ENCODE peak calls at places on chromosomes 4 and X, in nine cellular contexts. S, O, A, I, T, E, F, M and J are unnamed samples.

GRCh38 chrX:56219702-56220101 is 12.5 kb upstream of the KLF8 start:
- DNase-seq in M (no peak), E (no peak), F (no peak), T (no peak), O (peak; percentile 2), A (no peak), I (no peak), S (no peak), J (no peak)

GRCh38 chr4:43224591-43224990 is 332.1 kb downstream of the GRXCR1 start:
- DNase-seq in O (peak; percentile 69), A (no peak), S (no peak), F (no peak), I (no peak), T (peak; percentile 6), M (no peak), E (no peak), J (no peak)

GRCh38 chr4:16089156-16089555 is 5.3 kb upstream of the PROM1 start:
- DNase-seq in F (no peak), E (no peak), A (no peak), S (no peak), I (no peak), O (no peak), M (no peak), T (no peak), J (no peak)

GRCh38 chr4:22238742-22239141 is 277.1 kb downstream of the ADGRA3 start:
- DNase-seq in M (no peak), E (peak; percentile 17), I (no peak), S (no peak), A (no peak), O (no peak), T (no peak), F (no peak), J (no peak)

GRCh38 chr4:61890321-61890720 is 690.2 kb downstream of the ADGRL3 start:
- DNase-seq in O (no peak), E (no peak), F (no peak), A (no peak), I (no peak), S (no peak), T (no peak), M (no peak), J (no peak)

GRCh38 chr4:54657556-54658313 is at the start of gene KIT:
- DNase-seq in T (peak; percentile 32), M (peak; percentile 55), A (peak; percentile 33), I (peak; percentile 35), S (peak; percentile 26), F (peak; percentile 72), E (peak; percentile 83), O (peak; percentile 22), J (no peak)

GRCh38 chr4:21768349-21769310 is 179.9 kb downstream of the KCNIP4 start:
- DNase-seq in M (no peak), E (no peak), A (no peak), O (peak; percentile 73), T (peak; percentile 52), I (no peak), F (no peak), S (no peak), J (no peak)

GRCh38 chr4:41590591-41590990 is 52.6 kb downstream of the LIMCH1 start:
- DNase-seq in S (peak; percentile 21), M (no peak), I (no peak), A (no peak), O (no peak), T (no peak), E (no peak), F (no peak), J (no peak)

GRCh38 chr4:185179488-185179887 is 24.3 kb downstream of the CFAP97 start:
- DNase-seq in O (no peak), S (no peak), I (no peak), M (no peak), F (no peak), T (no peak), E (no peak), A (no peak), J (no peak)

GRCh38 chr4:86688026-86688425 is 93.9 kb downstream of the PTPN13 start:
- DNase-seq in E (no peak), O (no peak), T (no peak), A (no peak), S (no peak), F (no peak), M (no peak), I (no peak), J (no peak)

GRCh38 chr4:180058731-180059215 is 2184.4 kb upstream of the TENM3 start:
- DNase-seq in I (peak; percentile 11), F (no peak), A (no peak), T (peak; percentile 44), M (no peak), O (peak; percentile 51), E (no peak), S (peak; percentile 71), J (peak; percentile 68)

GRCh38 chr4:161827013-161827412 is 336.8 kb downstream of the FSTL5 start:
- DNase-seq in S (no peak), A (no peak), F (no peak), I (no peak), E (no peak), O (no peak), T (no peak), M (no peak), J (no peak)

GRCh38 chr4:103018391-103019318 is 850 bp downstream of the SLC9B1 start:
- DNase-seq in I (no peak), A (peak; percentile 20), S (peak; percentile 33), T (no peak), M (peak; percentile 40), F (peak; percentile 67), E (no peak), O (no peak), J (peak; percentile 11)

GRCh38 chrX:100316987-100317386 is 93.1 kb downstream of the PCDH19 start:
- DNase-seq in E (peak; percentile 27), I (no peak), T (no peak), S (no peak), M (no peak), O (no peak), F (no peak), A (no peak), J (no peak)

GRCh38 chrX:40261955-40262596 is 164.3 kb upstream of the BCOR start:
- DNase-seq in T (peak; percentile 33), O (peak; percentile 87), S (peak; percentile 10), M (no peak), F (no peak), A (no peak), I (peak; percentile 47), E (no peak), J (no peak)

GRCh38 chrX:40253770-40254169 is 156.0 kb upstream of the BCOR start:
- DNase-seq in E (no peak), A (no peak), F (no peak), T (no peak), O (no peak), I (no peak), M (no peak), S (no peak), J (no peak)

GRCh38 chrX:40262641-40263560 is 165.1 kb upstream of the BCOR start:
- DNase-seq in M (peak; percentile 39), F (no peak), E (no peak), O (peak; percentile 69), S (peak; percentile 8), I (no peak), T (peak; percentile 41), A (no peak), J (no peak)

GRCh38 chrX:40260123-40260751 is 162.5 kb upstream of the BCOR start:
- DNase-seq in A (no peak), T (no peak), S (no peak), M (no peak), O (peak; percentile 65), E (no peak), F (no peak), I (no peak), J (no peak)

DNA sequence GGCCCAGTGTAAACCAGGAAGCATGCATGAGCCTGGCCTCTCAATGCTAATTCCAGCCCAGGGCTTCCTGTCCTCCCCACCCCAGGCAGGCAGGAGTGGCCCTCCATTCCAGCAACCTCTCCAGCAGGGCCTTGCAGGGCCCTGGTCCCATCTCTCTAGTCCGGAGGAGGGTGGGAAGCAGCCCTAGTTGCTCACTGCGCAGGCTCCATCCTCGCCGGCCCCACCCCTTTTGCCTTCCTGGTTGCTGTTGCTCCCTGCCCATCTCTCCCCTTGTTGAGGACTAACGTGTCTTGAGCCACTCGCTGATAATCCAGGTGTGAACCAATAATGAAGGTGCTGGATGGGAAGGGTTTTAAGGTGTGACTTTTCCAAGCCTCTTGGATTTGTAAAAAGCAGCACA is 161.2 kb upstream of the BCOR start:
- DNase-seq in T (no peak), A (no peak), E (no peak), I (no peak), S (no peak), F (no peak), O (no peak), M (no peak), J (no peak)
- H3K4me3 ChIP-seq in T (no peak overlapping the region), A (no peak overlapping the region), E (no peak overlapping the region), I (no peak overlapping the region), S (no peak overlapping the region), F (no peak overlapping the region), O (no peak overlapping the region), M (no peak overlapping the region), J (no peak overlapping the region)

DNA sequence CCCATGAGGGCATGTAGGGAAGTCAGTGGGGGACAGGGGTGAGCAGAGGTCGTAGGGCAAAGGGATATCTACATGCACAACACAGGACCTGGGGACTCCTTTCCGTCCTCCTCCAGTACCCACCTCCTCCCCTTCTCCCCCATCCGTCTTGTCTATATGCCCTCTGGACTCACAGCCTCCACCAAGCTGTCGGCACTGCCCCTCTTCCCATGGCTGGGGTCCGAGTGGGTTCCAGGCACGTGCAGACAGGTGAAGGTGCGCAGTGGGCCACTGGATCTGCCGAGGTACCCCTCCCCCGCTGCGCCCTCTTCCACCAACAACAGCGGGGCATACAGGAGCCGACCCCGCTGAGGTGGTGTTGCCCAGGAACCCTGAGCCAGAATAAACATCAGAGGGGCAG is 5.5 kb upstream of the SYP start:
- DNase-seq in A (no peak), E (no peak), F (no peak), T (no peak), O (no peak), M (no peak), S (no peak), I (no peak), J (no peak)
- H3K27me3 ChIP-seq in A (no peaks in the 10 kb centered on the region), E (no peaks in the 10 kb centered on the region), F (no peaks in the 10 kb centered on the region), T (peaks cover 13% of the 10 kb centered on the region), O (no peaks in the 10 kb centered on the region), M (no peaks in the 10 kb centered on the region), S (no peaks in the 10 kb centered on the region), I (no peaks in the 10 kb centered on the region), J (no peaks in the 10 kb centered on the region)

DNA sequence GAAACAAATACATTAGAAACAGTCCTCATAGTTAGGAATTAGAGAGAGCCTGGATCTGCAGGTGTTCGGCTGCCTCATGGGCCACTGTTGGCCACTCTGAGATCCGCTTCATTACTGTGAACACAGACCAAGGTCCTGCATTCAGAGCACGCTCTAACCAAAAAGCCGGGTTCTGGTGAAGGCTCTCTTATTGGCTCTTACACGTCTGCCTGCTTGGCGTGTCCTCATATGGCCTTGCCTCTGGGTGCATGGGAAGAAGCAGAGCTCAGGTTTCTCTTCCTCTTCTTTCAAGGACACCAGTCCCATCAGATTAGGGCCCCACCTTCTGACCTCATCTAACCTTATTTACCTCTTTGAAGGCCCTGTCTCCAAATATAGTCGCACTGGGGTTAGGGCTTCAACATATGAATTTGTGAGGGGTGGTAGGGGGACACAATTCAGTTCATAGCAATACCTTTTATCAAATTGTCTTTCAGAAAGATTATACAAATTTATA is 37.1 kb upstream of the ELF2 start:
- DNase-seq in F (no peak), A (no peak), I (peak; percentile 18), S (peak; percentile 59), T (no peak), E (no peak), M (no peak), O (no peak), J (no peak)
- H3K4me3 ChIP-seq in F (no peak overlapping the region), A (no peak overlapping the region), I (no peak overlapping the region), S (no peak overlapping the region), T (no peak overlapping the region), E (no peak overlapping the region), M (no peak overlapping the region), O (no peak overlapping the region), J (no peak overlapping the region)

GRCh38 chrX:154010330-154011087 is 9.2 kb downstream of the IRAK1 start:
- DNase-seq in I (no peak), T (no peak), S (peak; percentile 51), M (no peak), O (peak; percentile 63), E (peak; percentile 36), A (no peak), F (no peak), J (no peak)
- H3K27me3 ChIP-seq in I (no peaks in the 10 kb centered on the region), T (no peaks in the 10 kb centered on the region), S (no peaks in the 10 kb centered on the region), M (no peaks in the 10 kb centered on the region), O (no peaks in the 10 kb centered on the region), E (peaks cover 7% of the 10 kb centered on the region), A (no peaks in the 10 kb centered on the region), F (no peaks in the 10 kb centered on the region), J (no peaks in the 10 kb centered on the region)